ENCODE peak calls at places on chromosomes 11 and 22, in four cellular contexts. D is H1, V is SK-N-SH, L is HCT116. P is an unnamed sample.

GRCh38 chr11:35282226-35282882 is 137.0 kb downstream of the SLC1A2 start:
- DNase-seq in D (no peak), V (no peak), L (no peak), P (no peak)

GRCh38 chr11:7688238-7688826 is 15.0 kb upstream of the CYB5R2 start:
- DNase-seq in D (no peak), V (peak; percentile 52), L (peak; percentile 12), P (no peak)

GRCh38 chr11:58938398-58938797 is 890 bp upstream of the GLYATL1 start:
- DNase-seq in D (no peak), V (no peak), L (no peak), P (no peak)

GRCh38 chr11:102552447-102553200 is 22.1 kb upstream of the MMP7 start:
- DNase-seq in D (no peak), V (no peak), L (peak; percentile 94), P (no peak)

GRCh38 chr11:41795004-41795403 is 335.6 kb upstream of the LRRC4C start:
- DNase-seq in D (no peak), V (no peak), L (no peak), P (no peak)

GRCh38 chr22:24763872-24764485 is 10.5 kb downstream of the PIWIL3 start:
- DNase-seq in D (no peak), V (no peak), L (no peak), P (no peak)

GRCh38 chr11:77411238-77411637 is 62.7 kb downstream of the PAK1 start:
- DNase-seq in D (no peak), V (no peak), L (no peak), P (peak; percentile 28)

GRCh38 chr11:129324533-129325175 is 51.0 kb upstream of the BARX2 start:
- DNase-seq in D (no peak), V (no peak), L (no peak), P (peak; percentile 99)

GRCh38 chr11:66089067-66089466 is 19.0 kb downstream of the PACS1 start:
- DNase-seq in D (no peak), V (no peak), L (no peak), P (no peak)

GRCh38 chr11:88421530-88421929 is 84.0 kb upstream of the CTSC start:
- DNase-seq in D (no peak), V (no peak), L (no peak), P (no peak)

GRCh38 chr11:118623291-118623655 is 15.9 kb downstream of the PHLDB1 start:
- DNase-seq in D (no peak), V (peak; percentile 78), L (no peak), P (peak; percentile 52)

GRCh38 chr22:25402501-25403283 is 161.8 kb upstream of the GRK3 start:
- DNase-seq in D (no peak), V (no peak), L (no peak), P (no peak)

GRCh38 chr11:36008576-36008975 is 64.7 kb downstream of the LDLRAD3 start:
- DNase-seq in D (no peak), V (no peak), L (no peak), P (no peak)

GRCh38 chr22:19387575-19387974 is 44.0 kb downstream of the HIRA start:
- DNase-seq in D (no peak), V (no peak), L (no peak), P (no peak)

GRCh38 chr11:35109827-35110226 is 29.1 kb upstream of the CD44 start:
- DNase-seq in D (no peak), V (no peak), L (no peak), P (no peak)

GRCh38 chr11:4484310-4484709 is 1.9 kb downstream of the OR52K1 start:
- DNase-seq in D (no peak), V (no peak), L (no peak), P (no peak)

GRCh38 chr11:2771758-2772466 is 72.1 kb upstream of the KCNQ1OT1 start:
- DNase-seq in D (no peak), V (no peak), L (no peak), P (no peak)

GRCh38 chr11:37952035-37952434 is 1354.0 kb upstream of the RAG2 start:
- DNase-seq in D (no peak), V (peak; percentile 9), L (no peak), P (no peak)

GRCh38 chr11:83181815-83182214 is 11.7 kb upstream of the ANKRD42 start:
- DNase-seq in D (no peak), V (no peak), L (no peak), P (peak; percentile 57)

GRCh38 chr11:6498121-6498520 is 1.0 kb downstream of the DNHD1 start:
- DNase-seq in D (no peak), V (no peak), L (no peak), P (no peak)

GRCh38 chr22:38138961-38139360 is 28.5 kb upstream of the BAIAP2L2 start:
- DNase-seq in D (no peak), V (no peak), L (no peak), P (no peak)

GRCh38 chr11:31943056-31943780 is 132.1 kb upstream of the PAX6 start:
- DNase-seq in D (no peak), V (no peak), L (no peak), P (no peak)

GRCh38 chr11:79263001-79263400 is 177.8 kb downstream of the TENM4 start:
- DNase-seq in D (no peak), V (no peak), L (no peak), P (no peak)

GRCh38 chr11:79262221-79262620 is 178.6 kb downstream of the TENM4 start:
- DNase-seq in D (no peak), V (no peak), L (no peak), P (no peak)

GRCh38 chr11:79259800-79260199 is 181.0 kb downstream of the TENM4 start:
- DNase-seq in D (no peak), V (no peak), L (no peak), P (no peak)

GRCh38 chr11:79255965-79256364 is 184.9 kb downstream of the TENM4 start:
- DNase-seq in D (no peak), V (no peak), L (no peak), P (no peak)

GRCh38 chr11:79258606-79259005 is 182.2 kb downstream of the TENM4 start:
- DNase-seq in D (no peak), V (no peak), L (no peak), P (no peak)
- TF ChIP-seq JUND in D (no peak), V (no peak), L (no peak), P (no peak)

DNA sequence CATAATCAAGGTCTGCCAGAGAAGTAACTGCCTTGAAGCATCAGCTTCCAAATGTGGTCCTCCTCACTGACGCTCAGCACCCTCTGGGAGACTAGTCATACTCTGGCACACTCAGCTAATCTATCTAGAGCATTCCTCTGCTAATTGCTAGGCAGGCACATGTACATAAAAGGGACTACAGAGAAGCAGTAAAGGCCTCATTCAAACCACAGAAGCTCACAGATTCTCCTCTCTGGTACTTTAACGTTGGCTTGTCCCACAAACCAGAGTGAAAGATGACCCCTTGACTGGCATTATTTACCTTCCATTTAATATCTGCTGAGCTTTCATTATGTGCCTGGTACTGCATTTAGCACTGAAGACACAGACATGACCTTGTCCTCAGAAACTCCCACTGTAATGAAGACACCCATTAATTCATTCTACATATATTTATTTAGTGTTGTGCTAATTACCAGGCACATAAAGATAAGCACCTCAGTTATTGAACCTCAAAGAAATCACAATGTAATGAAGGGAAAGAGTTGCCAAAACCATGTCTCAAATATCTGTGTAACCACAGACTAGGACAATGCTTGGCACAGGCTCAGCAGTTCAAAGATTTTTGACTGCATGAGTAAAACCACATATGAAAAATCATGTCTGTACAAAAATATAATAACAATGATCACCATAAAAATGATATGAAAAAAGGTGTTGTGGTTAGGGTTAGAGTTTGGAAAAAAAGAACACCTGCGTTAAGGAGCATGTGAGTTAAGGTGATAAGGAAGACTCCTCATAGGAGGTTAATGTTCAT is 550.4 kb downstream of the DLG2 start:
- DNase-seq in D (no peak), V (no peak), L (no peak), P (no peak)
- TF ChIP-seq JUND in D (no peak), V (no peak), L (no peak), P (no peak)

DNA sequence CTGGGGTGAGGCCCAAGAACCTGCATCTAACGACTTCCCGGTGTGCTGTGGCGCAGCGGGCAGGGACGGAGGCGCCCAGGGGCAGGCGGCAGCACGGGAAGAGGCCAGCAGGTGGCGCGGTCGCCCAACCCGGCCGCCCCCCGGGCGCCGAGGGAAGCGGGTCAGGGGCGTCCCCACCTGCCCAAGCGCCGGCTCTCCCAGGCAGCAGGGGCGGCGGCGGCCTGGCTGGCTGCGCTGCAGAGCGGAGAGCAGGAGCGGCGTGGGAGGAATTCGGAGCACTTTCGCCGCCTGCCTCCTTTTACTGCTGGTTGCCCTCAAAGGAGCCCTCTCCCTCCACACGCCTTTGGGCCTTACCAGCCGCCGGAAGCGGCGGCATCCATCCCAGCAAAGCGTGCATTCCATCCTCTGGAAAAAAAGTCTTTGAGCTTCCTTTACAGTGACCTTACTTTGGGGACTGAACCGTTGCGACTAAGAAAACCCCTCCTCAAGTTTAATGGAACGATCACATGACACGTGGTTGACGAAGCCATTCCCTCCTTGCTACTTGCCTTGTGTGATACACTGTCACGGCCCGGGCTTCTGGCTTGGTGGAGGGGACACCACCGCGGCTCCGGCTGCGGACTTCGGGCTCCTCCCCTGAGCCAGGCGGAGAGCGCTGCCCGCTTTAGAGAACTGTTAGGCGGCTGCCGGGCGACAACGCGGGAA is 106.8 kb upstream of the CLMP start:
- DNase-seq in D (peak; percentile 46), V (peak; percentile 94), L (peak; percentile 18), P (peak; percentile 74)
- TF ChIP-seq JUND in D (peak; percentile 15), V (no peak), L (no peak), P (no peak)

GRCh38 chr11:12377824-12378593 is 638 bp downstream of the PARVA start:
- DNase-seq in D (peak; percentile 69), V (peak; percentile 93), L (peak; percentile 75), P (peak; percentile 90)

GRCh38 chr11:12376259-12376971 is 956 bp upstream of the PARVA start:
- DNase-seq in D (no peak), V (no peak), L (no peak), P (no peak)

GRCh38 chr11:12377106-12377823 is at the start of gene PARVA:
- DNase-seq in D (peak; percentile 50), V (no peak), L (peak; percentile 15), P (peak; percentile 3)

GRCh38 chr11:12372111-12372510 is 5.3 kb upstream of the PARVA start:
- DNase-seq in D (no peak), V (no peak), L (no peak), P (no peak)
- TF ChIP-seq JUND in D (no peak), V (no peak), L (no peak), P (no peak)

GRCh38 chr11:101363706-101364275 is 220.0 kb downstream of the TRPC6 start:
- DNase-seq in D (no peak), V (no peak), L (no peak), P (no peak)

GRCh38 chr11:101357771-101358170 is 226.0 kb downstream of the TRPC6 start:
- DNase-seq in D (no peak), V (no peak), L (no peak), P (peak; percentile 92)

GRCh38 chr11:101362643-101363042 is 221.2 kb downstream of the TRPC6 start:
- DNase-seq in D (no peak), V (no peak), L (no peak), P (no peak)
- TF ChIP-seq JUND in D (no peak), V (no peak), L (no peak), P (no peak)

DNA sequence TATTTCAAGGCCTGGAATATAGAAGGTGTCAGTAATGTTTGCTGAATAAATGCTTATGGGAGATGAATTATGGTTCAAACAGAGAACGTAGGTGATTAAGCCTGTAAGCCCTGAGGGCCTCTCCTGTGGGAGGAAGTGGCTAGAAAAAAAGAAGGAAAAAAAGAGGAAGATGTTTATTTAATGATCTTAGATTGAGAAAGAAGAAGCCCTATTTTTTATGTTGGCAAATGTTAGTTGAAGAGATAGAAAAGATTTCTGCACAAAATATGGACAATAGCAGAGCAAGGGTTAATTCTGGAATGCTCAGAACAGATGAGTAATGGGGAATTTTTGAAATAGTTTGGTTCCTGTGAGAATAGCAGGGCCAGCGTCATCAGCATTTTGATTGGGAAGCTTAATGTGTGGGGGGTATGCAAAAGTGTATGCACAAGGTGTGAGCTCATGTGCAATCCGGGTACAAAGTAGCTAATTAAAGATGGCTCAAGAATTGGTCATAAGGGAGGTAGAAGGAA is 95.7 kb downstream of the TEAD1 start:
- DNase-seq in D (no peak), V (no peak), L (peak; percentile 18), P (peak; percentile 34)
- TF ChIP-seq JUND in D (no peak), V (peak; percentile 79), L (peak; percentile 9), P (no peak)